ENCODE peak calls at places on chromosomes 6 and 20, in nine cellular contexts. R is Right ventricle myocardium superior; U is activated CD4-positive, alpha-beta T cell treated with anti-CD3 and anti-CD28 coated beads, Interleukin-2, amount 50 U/mL, for 1 hour; I is activated CD8-positive, alpha-beta memory T cell treated with anti-CD3 and anti-CD28 coated beads, Interleukin-2, amount 50 U/mL, for 48 hours; H is ELR; W is MM.1S; Q is RKO; N is pons; G is activated gamma-delta T cell treated with anti-CD3 and anti-CD28 coated beads, Interleukin-2, amount 50 U/mL, for 16 hours. F is an unnamed sample.

GRCh38 chr20:24027229-24027628 is 38.6 kb upstream of the GGTLC1 start:
- DNase-seq in Q (peak), N (peak), W (peak), I (peak), U (peak), R (peak), G (peak), H (peak), F (peak)

GRCh38 chr6:100435299-100435698 is 29.4 kb downstream of the SIM1 start:
- DNase-seq in U (no peak), I (no peak), G (no peak), W (no peak), N (no peak), Q (peak), R (no peak), H (peak), F (no peak)

GRCh38 chr6:13496508-13497180 is 9.2 kb upstream of the GFOD1 start:
- DNase-seq in U (no peak), Q (no peak), G (no peak), W (no peak), I (no peak), H (peak), R (no peak), N (no peak), F (no peak)

GRCh38 chr6:90493332-90493731 is 93.5 kb downstream of the MAP3K7 start:
- DNase-seq in G (no peak), I (no peak), Q (peak), U (no peak), R (no peak), H (peak), W (no peak), N (no peak), F (no peak)

GRCh38 chr20:35166242-35166830 is 5.5 kb upstream of the PROCR start:
- DNase-seq in W (no peak), Q (no peak), G (no peak), R (peak), N (peak), H (no peak), I (no peak), U (no peak), F (no peak)

GRCh38 chr20:4820833-4821518 is 99.3 kb downstream of the PRND start:
- DNase-seq in H (peak), Q (peak), W (no peak), U (no peak), G (no peak), N (peak), I (no peak), R (peak), F (no peak)

GRCh38 chr6:109300874-109301273 is 81.4 kb downstream of the CD164 start:
- DNase-seq in W (no peak), G (no peak), I (no peak), Q (no peak), R (no peak), N (no peak), H (no peak), U (no peak), F (no peak)

GRCh38 chr6:6886160-6886885 is 221.4 kb upstream of the RREB1 start:
- DNase-seq in I (no peak), U (no peak), G (no peak), N (peak), H (no peak), R (peak), Q (no peak), W (no peak), F (no peak)

GRCh38 chr6:116101298-116101718 is 655 bp downstream of the NT5DC1 start:
- DNase-seq in I (no peak), Q (peak), W (no peak), R (no peak), H (no peak), N (peak), U (no peak), G (no peak), F (no peak)

GRCh38 chr6:11218827-11219826 is 13.3 kb downstream of the NEDD9 start:
- DNase-seq in R (peak), Q (no peak), H (no peak), I (no peak), U (no peak), N (peak), G (no peak), W (no peak), F (no peak)

GRCh38 chr6:127515234-127515793 is 3.8 kb downstream of the MTCL3 start:
- DNase-seq in R (no peak), N (peak), U (peak), I (no peak), G (peak), W (no peak), H (peak), Q (no peak), F (peak)

F was measured in CD8-positive, alpha-beta T cell.